ENCODE peak calls at places on chromosome 16, in seven cellular contexts. B, M, S, Z, I, F and W are unnamed samples.

GRCh38 chr16:23510154-23510914 is at the start of gene GGA2:
- DNase-seq in M (no peak), F (peak), B (peak), I (peak), Z (peak), S (peak), W (peak)

GRCh38 chr16:46996391-46996790 is 22.9 kb upstream of the DNAJA2 start:
- DNase-seq in B (no peak), Z (no peak), S (no peak), M (no peak), I (peak), F (no peak), W (no peak)

GRCh38 chr16:48537909-48538745 is 71.9 kb downstream of the N4BP1 start:
- DNase-seq in Z (no peak), M (no peak), B (no peak), F (peak), S (peak), I (no peak), W (no peak)

GRCh38 chr16:48972236-48972635 is 309.4 kb downstream of the CBLN1 start:
- DNase-seq in S (no peak), F (no peak), M (no peak), Z (peak), B (no peak), I (no peak), W (no peak)

GRCh38 chr16:3183445-3184139 is 4.4 kb upstream of the OR1F1 start:
- DNase-seq in F (peak), M (no peak), Z (no peak), S (no peak), B (no peak), I (no peak), W (no peak)

GRCh38 chr16:84700518-84701277 is 898 bp downstream of the USP10 start:
- DNase-seq in Z (no peak), M (no peak), B (no peak), S (no peak), I (peak), F (no peak), W (no peak)

GRCh38 chr16:1614226-1615102 is 2.3 kb downstream of the CRAMP1 start:
- DNase-seq in S (peak), I (peak), F (peak), B (peak), Z (no peak), M (no peak), W (peak)

GRCh38 chr16:88069397-88070168 is 118.3 kb downstream of the BANP start:
- DNase-seq in F (no peak), M (no peak), I (no peak), Z (no peak), B (peak), S (peak), W (peak)

GRCh38 chr16:21684199-21684598 is 20.4 kb downstream of the OTOA start:
- DNase-seq in Z (no peak), S (no peak), I (peak), F (no peak), M (no peak), B (no peak), W (no peak)

GRCh38 chr16:75130150-75130771 is 13.7 kb upstream of the LDHD start:
- DNase-seq in S (no peak), I (peak), F (no peak), Z (no peak), B (no peak), M (no peak), W (no peak)

GRCh38 chr16:3542601-3543373 is 34.4 kb downstream of the NLRC3 start:
- DNase-seq in M (no peak), F (no peak), I (peak), B (no peak), S (no peak), Z (no peak), W (no peak)

GRCh38 chr16:69613283-69614154 is 47.8 kb downstream of the NFAT5 start:
- DNase-seq in Z (no peak), M (no peak), S (no peak), I (peak), B (no peak), F (no peak), W (no peak)

GRCh38 chr16:84048306-84048705 is 5.7 kb upstream of the SLC38A8 start:
- DNase-seq in S (no peak), I (no peak), F (no peak), M (no peak), B (no peak), Z (no peak), W (no peak)

GRCh38 chr16:75593825-75594820 is 27.9 kb downstream of the GABARAPL2 start:
- DNase-seq in Z (peak), B (no peak), S (no peak), F (no peak), M (peak), I (peak), W (no peak)

GRCh38 chr16:56781565-56781964 is 51.6 kb downstream of the NUP93 start:
- DNase-seq in F (no peak), S (no peak), Z (no peak), B (no peak), I (no peak), M (no peak), W (no peak)

GRCh38 chr16:69276143-69277115 is 34.7 kb upstream of the VPS4A start:
- DNase-seq in I (no peak), Z (peak), B (no peak), S (peak), M (peak), F (no peak), W (no peak)

GRCh38 chr16:85491798-85492616 is 121.1 kb upstream of the GSE1 start:
- DNase-seq in M (no peak), F (no peak), I (no peak), B (peak), S (peak), Z (peak), W (no peak)

GRCh38 chr16:88759245-88759975 is 25.6 kb downstream of the PIEZO1 start:
- DNase-seq in F (no peak), M (no peak), Z (no peak), B (peak), I (no peak), S (no peak), W (no peak)

GRCh38 chr16:5412721-5413120 is 315.1 kb upstream of the EEF2KMT start:
- DNase-seq in M (no peak), B (no peak), S (no peak), F (no peak), I (no peak), Z (no peak), W (no peak)
- TF ChIP-seq CTCF in M (no peak), B (no peak), S (no peak), F (no peak), I (no peak), Z (no peak), W (no peak)

GRCh38 chr16:30609928-30610839 is at the start of gene ZNF689:
- DNase-seq in M (peak), I (peak), B (peak), Z (peak), S (peak), F (peak), W (peak)
- TF ChIP-seq CTCF in M (no peak), I (no peak), B (no peak), Z (no peak), S (no peak), F (peak), W (no peak)

GRCh38 chr16:19980866-19981265 is 92.8 kb downstream of the GPR139 start:
- DNase-seq in F (no peak), I (peak), Z (no peak), S (no peak), M (no peak), B (no peak), W (no peak)
- TF ChIP-seq CTCF in F (no peak), I (peak), Z (no peak), S (peak), M (no peak), B (no peak), W (no peak)

GRCh38 chr16:50667497-50668367 is 13.4 kb downstream of the SNX20 start:
- DNase-seq in M (no peak), F (no peak), B (no peak), S (no peak), Z (no peak), I (peak), W (no peak)
- TF ChIP-seq CTCF in M (no peak), F (no peak), B (no peak), S (no peak), Z (no peak), I (no peak), W (no peak)

GRCh38 chr16:57906385-57907316 is 64.3 kb downstream of the CNGB1 start:
- DNase-seq in M (no peak), S (no peak), Z (no peak), F (peak), I (no peak), B (no peak), W (peak)
- TF ChIP-seq CTCF in M (peak), S (peak), Z (no peak), F (peak), I (no peak), B (no peak), W (no peak)

GRCh38 chr16:515175-515962 is 12.1 kb upstream of the CAPN15 start:
- DNase-seq in S (no peak), I (no peak), B (no peak), M (no peak), Z (no peak), F (peak), W (no peak)
- TF ChIP-seq CTCF in S (no peak), I (no peak), B (no peak), M (no peak), Z (no peak), F (no peak), W (no peak)

DNA sequence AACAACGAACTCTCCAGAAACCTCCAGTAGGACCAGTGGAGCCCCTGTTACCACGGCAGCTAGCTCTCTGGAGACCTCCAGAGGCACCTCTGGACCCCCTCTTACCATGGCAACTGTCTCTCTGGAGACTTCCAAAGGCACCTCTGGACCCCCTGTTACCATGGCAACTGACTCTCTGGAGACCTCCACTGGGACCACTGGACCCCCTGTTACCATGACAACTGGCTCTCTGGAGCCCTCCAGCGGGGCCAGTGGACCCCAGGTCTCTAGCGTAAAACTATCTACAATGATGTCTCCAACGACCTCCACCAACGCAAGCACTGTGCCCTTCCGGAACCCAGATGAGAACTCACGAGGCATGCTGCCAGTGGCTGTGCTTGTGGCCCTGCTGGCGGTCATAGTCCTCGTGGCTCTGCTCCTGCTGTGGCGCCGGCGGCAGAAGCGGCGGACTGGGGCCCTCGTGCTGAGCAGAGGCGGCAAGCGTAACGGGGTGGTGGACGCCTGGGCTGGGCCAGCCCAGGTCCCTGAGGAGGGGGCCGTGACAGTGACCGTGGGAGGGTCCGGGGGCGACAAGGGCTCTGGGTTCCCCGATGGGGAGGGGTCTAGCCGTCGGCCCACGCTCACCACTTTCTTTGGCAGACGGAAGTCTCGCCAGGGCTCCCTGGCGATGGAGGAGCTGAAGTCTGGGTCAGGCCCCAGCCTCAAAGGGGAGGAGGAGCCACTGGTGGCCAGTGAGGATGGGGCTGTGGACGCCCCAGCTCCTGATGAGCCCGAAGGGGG is 1.3 kb downstream of the SPN start:
- DNase-seq in M (no peak), S (no peak), F (peak), Z (no peak), B (no peak), I (peak), W (no peak)
- TF ChIP-seq CTCF in M (no peak), S (no peak), F (no peak), Z (no peak), B (no peak), I (peak), W (no peak)